ENCODE peak calls at places on chromosome 10, in four cellular contexts. Y, B, A and U are unnamed samples.

GRCh38 chr10:15427836-15428414 is 56.8 kb upstream of the FAM171A1 start:
- DNase-seq in Y (no peak), B (peak), A (peak), U (peak)

GRCh38 chr10:123864923-123865322 is 26.7 kb downstream of the CPXM2 start:
- DNase-seq in Y (no peak), B (no peak), A (no peak), U (no peak)

GRCh38 chr10:97509120-97509670 is 10.5 kb downstream of the UBTD1 start:
- DNase-seq in Y (no peak), B (no peak), A (no peak), U (no peak)

GRCh38 chr10:59465089-59465488 is 102.7 kb upstream of the FAM13C start:
- DNase-seq in Y (no peak), B (peak), A (no peak), U (no peak)

GRCh38 chr10:12670004-12670403 is 320.7 kb downstream of the CAMK1D start:
- DNase-seq in Y (no peak), B (no peak), A (no peak), U (no peak)

GRCh38 chr10:119705434-119705831 is 20.4 kb upstream of the INPP5F start:
- DNase-seq in Y (peak), B (no peak), A (no peak), U (no peak)

GRCh38 chr10:58360412-58361004 is 24.7 kb upstream of the TFAM start:
- DNase-seq in Y (no peak), B (no peak), A (no peak), U (no peak)

GRCh38 chr10:7948601-7949000 is 105.9 kb upstream of the GATA3 start:
- DNase-seq in Y (no peak), B (no peak), A (no peak), U (no peak)

GRCh38 chr10:94199565-94199964 is 163.2 kb downstream of the NOC3L start:
- DNase-seq in Y (no peak), B (no peak), A (no peak), U (no peak)

GRCh38 chr10:83289373-83289772 is 849.9 kb upstream of the GHITM start:
- DNase-seq in Y (no peak), B (no peak), A (no peak), U (peak)

GRCh38 chr10:36808625-36809362 is 316.6 kb upstream of the ANKRD30A start:
- DNase-seq in Y (no peak), B (no peak), A (no peak), U (no peak)

GRCh38 chr10:132571565-132572544 is 34.3 kb downstream of the INPP5A start:
- DNase-seq in Y (peak), B (peak), A (peak), U (peak)

GRCh38 chr10:133001114-133001513 is 58.7 kb upstream of the CFAP46 start:
- DNase-seq in Y (no peak), B (no peak), A (no peak), U (no peak)

GRCh38 chr10:12391191-12391590 is 41.8 kb downstream of the CAMK1D start:
- DNase-seq in Y (no peak), B (no peak), A (no peak), U (no peak)

GRCh38 chr10:79350407-79351154 is 3.3 kb downstream of the PPIF start:
- DNase-seq in Y (no peak), B (no peak), A (no peak), U (no peak)

GRCh38 chr10:31864834-31865518 is 63.7 kb downstream of the ARHGAP12 start:
- DNase-seq in Y (no peak), B (peak), A (no peak), U (no peak)

GRCh38 chr10:52951819-52952218 is 179.2 kb upstream of the MBL2 start:
- DNase-seq in Y (no peak), B (peak), A (peak), U (no peak)

GRCh38 chr10:30806824-30807223 is 177.3 kb upstream of the LYZL2 start:
- DNase-seq in Y (no peak), B (no peak), A (no peak), U (no peak)
- TF ChIP-seq RFX5 in Y (no peak), B (no peak), A (no peak), U (no peak)

GRCh38 chr10:69644658-69645295 is 14.7 kb downstream of the FAM241B start:
- DNase-seq in Y (no peak), B (peak), A (peak), U (peak)

GRCh38 chr10:69645751-69646687 is 16.0 kb downstream of the FAM241B start:
- DNase-seq in Y (no peak), B (no peak), A (no peak), U (peak)

GRCh38 chr10:69643779-69644657 is 14.0 kb downstream of the FAM241B start:
- DNase-seq in Y (no peak), B (no peak), A (no peak), U (no peak)

GRCh38 chr10:69646688-69647060 is 16.6 kb downstream of the FAM241B start:
- DNase-seq in Y (no peak), B (no peak), A (no peak), U (no peak)

GRCh38 chr10:69645296-69645665 is 15.2 kb downstream of the FAM241B start:
- DNase-seq in Y (no peak), B (no peak), A (no peak), U (no peak)
- TF ChIP-seq GABPA in Y (no peak), B (no peak), A (no peak), U (no peak)

GRCh38 chr10:71979692-71980062 is 15.5 kb downstream of the CHST3 start:
- DNase-seq in Y (no peak), B (no peak), A (no peak), U (no peak)

GRCh38 chr10:71980181-71981023 is 16.2 kb downstream of the CHST3 start:
- DNase-seq in Y (no peak), B (no peak), A (peak), U (peak)

GRCh38 chr10:71981024-71981867 is 17.1 kb downstream of the CHST3 start:
- DNase-seq in Y (peak), B (peak), A (no peak), U (peak)

GRCh38 chr10:71982269-71983178 is 18.3 kb downstream of the CHST3 start:
- DNase-seq in Y (no peak), B (no peak), A (no peak), U (no peak)

DNA sequence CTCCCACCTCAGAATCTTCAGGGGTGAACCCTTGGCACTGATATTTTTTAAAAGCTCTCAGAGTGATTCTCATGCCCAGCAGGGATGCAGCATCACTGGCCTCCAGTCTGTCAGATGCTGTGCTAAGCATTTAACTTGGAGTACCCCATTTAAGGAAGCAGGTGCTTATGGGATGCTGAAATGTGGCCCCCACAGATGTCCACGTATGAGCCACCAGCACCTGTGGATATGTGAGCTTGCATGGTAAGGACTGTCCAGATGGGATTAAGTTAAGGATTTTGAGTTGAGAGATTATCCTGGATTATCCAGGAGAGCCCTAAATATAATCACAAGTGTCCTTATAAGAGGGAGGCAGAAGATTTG is 17.7 kb downstream of the CHST3 start:
- DNase-seq in Y (no peak), B (no peak), A (no peak), U (no peak)
- TF ChIP-seq REST in Y (no peak), B (no peak), A (no peak), U (no peak)

GRCh38 chr10:101778781-101779543 is 3.0 kb upstream of the FGF8 start:
- DNase-seq in Y (no peak), B (no peak), A (peak), U (peak)
- TF ChIP-seq RFX5 in Y (no peak), B (no peak), A (no peak), U (no peak)

GRCh38 chr10:24681476-24682088 is 42.1 kb downstream of the ARHGAP21 start:
- DNase-seq in Y (no peak), B (peak), A (no peak), U (no peak)

GRCh38 chr10:24683554-24683953 is 40.1 kb downstream of the ARHGAP21 start:
- DNase-seq in Y (no peak), B (no peak), A (no peak), U (no peak)

GRCh38 chr10:24685958-24686540 is 37.6 kb downstream of the ARHGAP21 start:
- DNase-seq in Y (no peak), B (no peak), A (no peak), U (no peak)

GRCh38 chr10:24678757-24679156 is 44.9 kb downstream of the ARHGAP21 start:
- DNase-seq in Y (no peak), B (no peak), A (no peak), U (no peak)

DNA sequence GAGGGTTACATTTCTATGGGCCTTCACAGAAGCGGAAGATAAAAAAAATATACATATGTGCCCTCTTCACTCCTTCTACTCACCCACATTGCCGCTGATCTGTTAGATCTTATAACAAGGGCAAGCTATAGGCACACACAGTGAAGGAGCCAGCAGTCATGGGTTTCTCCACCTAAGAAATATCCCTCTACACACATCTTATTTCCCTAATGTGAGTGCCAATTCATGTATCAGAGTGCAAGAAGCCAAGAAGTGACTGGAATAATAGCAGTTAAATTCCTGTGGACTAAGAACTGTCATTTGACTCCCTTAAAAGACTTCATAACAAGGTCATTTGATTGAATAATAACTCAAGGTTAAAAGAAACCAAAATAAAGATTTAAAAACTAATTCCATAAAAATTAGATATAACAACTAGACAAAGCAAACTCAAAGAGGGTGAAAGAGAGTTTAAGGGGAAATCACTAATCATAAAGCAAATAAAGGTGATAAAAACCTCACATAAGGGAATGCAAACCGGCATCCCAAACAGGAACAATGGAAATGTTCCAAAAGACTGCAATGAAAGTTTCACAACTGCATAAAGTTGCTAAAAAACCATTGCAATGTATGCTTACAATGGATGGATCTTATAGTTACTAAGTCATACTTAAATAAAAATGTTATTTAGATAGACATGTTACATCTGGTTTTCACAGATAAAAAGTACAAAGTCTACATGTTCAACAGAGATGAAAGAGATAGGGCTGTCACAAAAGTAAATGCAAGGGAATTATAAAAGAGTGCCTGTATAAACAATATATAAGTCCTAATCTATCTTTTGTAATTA is 42.8 kb downstream of the ARHGAP21 start:
- DNase-seq in Y (no peak), B (peak), A (no peak), U (no peak)
- TF ChIP-seq GABPA in Y (no peak), B (no peak), A (no peak), U (no peak)

GRCh38 chr10:48927198-48927597 is 12.4 kb downstream of the LRRC18 start:
- DNase-seq in Y (no peak), B (no peak), A (no peak), U (no peak)

GRCh38 chr10:48926764-48927163 is 12.9 kb downstream of the LRRC18 start:
- DNase-seq in Y (no peak), B (no peak), A (no peak), U (no peak)

GRCh38 chr10:48923763-48924162 is 15.9 kb downstream of the LRRC18 start:
- DNase-seq in Y (no peak), B (no peak), A (no peak), U (no peak)

GRCh38 chr10:48926255-48926654 is 13.4 kb downstream of the LRRC18 start:
- DNase-seq in Y (no peak), B (no peak), A (no peak), U (no peak)

DNA sequence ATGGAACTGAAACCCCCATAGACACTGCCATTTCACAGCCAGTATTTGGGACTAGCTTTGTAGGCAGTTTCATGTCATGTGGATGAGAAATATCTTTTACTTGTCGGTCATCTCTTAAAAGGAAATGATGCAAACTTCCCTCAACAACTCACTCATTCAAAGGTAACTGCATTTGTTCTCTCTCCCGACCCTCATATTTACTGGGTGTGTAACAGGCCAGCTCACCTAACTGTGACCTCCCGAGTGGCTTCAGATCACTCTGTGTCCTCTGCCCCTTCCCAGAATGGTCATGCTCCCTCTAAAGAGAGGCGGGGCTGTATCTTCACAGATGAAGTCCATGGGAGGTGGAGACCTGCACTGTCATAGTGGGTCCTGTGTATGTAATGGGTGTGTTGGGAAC is 14.7 kb downstream of the LRRC18 start:
- DNase-seq in Y (no peak), B (no peak), A (no peak), U (no peak)
- TF ChIP-seq REST in Y (no peak), B (no peak), A (no peak), U (no peak)